ENCODE peak calls at places on chromosomes 13 and 19, in seven cellular contexts. One of them, this sample, is unnamed. For H3K27me3 and H3K36me3, the result is how much of the 10 kb centered on the place peaks cover.

GRCh38 chr13:98889419-98890079 is 88.3 kb downstream of the DOCK9 start:
- DNase-seq in mesendoderm: no peak
- DNase-seq in heart right ventricle: no peak
- DNase-seq in HepG2: no peak
- DNase-seq in HCT116: no peak
- DNase-seq in left ventricle myocardium inferior: no peak
- DNase-seq in trophoblast cell: peak
- DNase-seq in this sample: no peak

GRCh38 chr19:29653398-29653797 is 11.9 kb upstream of the PLEKHF1 start:
- DNase-seq in mesendoderm: no peak
- DNase-seq in heart right ventricle: no peak
- DNase-seq in HepG2: no peak
- DNase-seq in HCT116: no peak
- DNase-seq in left ventricle myocardium inferior: no peak
- DNase-seq in trophoblast cell: no peak
- DNase-seq in this sample: no peak

GRCh38 chr19:13888281-13888680 is 11.3 kb downstream of the NANOS3 start:
- DNase-seq in mesendoderm: no peak
- DNase-seq in heart right ventricle: no peak
- DNase-seq in HepG2: no peak
- DNase-seq in HCT116: no peak
- DNase-seq in left ventricle myocardium inferior: no peak
- DNase-seq in trophoblast cell: no peak
- DNase-seq in this sample: no peak

GRCh38 chr19:53892981-53893325 is 11.0 kb downstream of the PRKCG start:
- DNase-seq in mesendoderm: peak
- DNase-seq in heart right ventricle: no peak
- DNase-seq in HepG2: no peak
- DNase-seq in HCT116: no peak
- DNase-seq in left ventricle myocardium inferior: no peak
- DNase-seq in trophoblast cell: no peak
- DNase-seq in this sample: peak

GRCh38 chr13:94601446-94602431 is at the start of gene GPR180:
- DNase-seq in mesendoderm: peak
- DNase-seq in heart right ventricle: peak
- DNase-seq in HepG2: no peak
- DNase-seq in HCT116: peak
- DNase-seq in left ventricle myocardium inferior: peak
- DNase-seq in trophoblast cell: peak
- DNase-seq in this sample: peak

GRCh38 chr19:1690570-1691307 is 38.3 kb upstream of the TCF3 start:
- DNase-seq in mesendoderm: peak
- DNase-seq in heart right ventricle: no peak
- DNase-seq in HepG2: no peak
- DNase-seq in HCT116: no peak
- DNase-seq in left ventricle myocardium inferior: no peak
- DNase-seq in trophoblast cell: no peak
- DNase-seq in this sample: peak

GRCh38 chr13:100825551-100825950 is 151.0 kb upstream of the TMTC4 start:
- DNase-seq in mesendoderm: no peak
- DNase-seq in heart right ventricle: no peak
- DNase-seq in HepG2: no peak
- DNase-seq in HCT116: no peak
- DNase-seq in left ventricle myocardium inferior: no peak
- DNase-seq in trophoblast cell: no peak
- DNase-seq in this sample: no peak

GRCh38 chr13:71721117-71721516 is 145.9 kb downstream of the DACH1 start:
- DNase-seq in mesendoderm: no peak
- DNase-seq in heart right ventricle: no peak
- DNase-seq in HepG2: no peak
- DNase-seq in HCT116: no peak
- DNase-seq in left ventricle myocardium inferior: no peak
- DNase-seq in trophoblast cell: no peak
- DNase-seq in this sample: no peak

GRCh38 chr19:6521718-6522646 is 8.8 kb upstream of the TNFSF9 start:
- DNase-seq in mesendoderm: peak
- DNase-seq in heart right ventricle: no peak
- DNase-seq in HepG2: no peak
- DNase-seq in HCT116: no peak
- DNase-seq in left ventricle myocardium inferior: no peak
- DNase-seq in trophoblast cell: peak
- DNase-seq in this sample: no peak

GRCh38 chr19:41264581-41265375 is 606 bp downstream of the HNRNPUL1 start:
- DNase-seq in mesendoderm: peak
- DNase-seq in heart right ventricle: peak
- DNase-seq in HepG2: peak
- DNase-seq in HCT116: no peak
- DNase-seq in left ventricle myocardium inferior: peak
- DNase-seq in trophoblast cell: peak
- DNase-seq in this sample: peak

GRCh38 chr13:43831088-43831487 is 44.3 kb upstream of the ENOX1 start:
- DNase-seq in mesendoderm: no peak
- DNase-seq in heart right ventricle: no peak
- DNase-seq in HepG2: no peak
- DNase-seq in HCT116: no peak
- DNase-seq in left ventricle myocardium inferior: no peak
- DNase-seq in trophoblast cell: peak
- DNase-seq in this sample: no peak

GRCh38 chr19:11355160-11356073 is at the start of gene PLPPR2:
- DNase-seq in mesendoderm: peak
- DNase-seq in heart right ventricle: peak
- DNase-seq in HepG2: peak
- DNase-seq in HCT116: peak
- DNase-seq in left ventricle myocardium inferior: peak
- DNase-seq in trophoblast cell: peak
- DNase-seq in this sample: peak

GRCh38 chr19:5193192-5193591 is 147.4 kb downstream of the PTPRS start:
- DNase-seq in mesendoderm: peak
- DNase-seq in heart right ventricle: no peak
- DNase-seq in HepG2: no peak
- DNase-seq in HCT116: no peak
- DNase-seq in left ventricle myocardium inferior: no peak
- DNase-seq in trophoblast cell: peak
- DNase-seq in this sample: peak

GRCh38 chr19:1384478-1385110 is 887 bp downstream of the NDUFS7 start:
- DNase-seq in mesendoderm: no peak
- DNase-seq in heart right ventricle: no peak
- DNase-seq in HepG2: no peak
- DNase-seq in HCT116: no peak
- DNase-seq in left ventricle myocardium inferior: no peak
- DNase-seq in trophoblast cell: peak
- DNase-seq in this sample: no peak

GRCh38 chr19:53907193-53907581 is 1.9 kb upstream of the CACNG7 start:
- DNase-seq in mesendoderm: no peak
- DNase-seq in heart right ventricle: no peak
- DNase-seq in HepG2: no peak
- DNase-seq in HCT116: no peak
- DNase-seq in left ventricle myocardium inferior: no peak
- DNase-seq in trophoblast cell: no peak
- DNase-seq in this sample: no peak

GRCh38 chr13:35600137-35600536 is 123.6 kb upstream of the MAB21L1 start:
- DNase-seq in mesendoderm: no peak
- DNase-seq in heart right ventricle: no peak
- DNase-seq in HepG2: peak
- DNase-seq in HCT116: no peak
- DNase-seq in left ventricle myocardium inferior: no peak
- DNase-seq in trophoblast cell: peak
- DNase-seq in this sample: peak

GRCh38 chr19:12937243-12938053 is 961 bp upstream of the CALR start:
- DNase-seq in mesendoderm: peak
- DNase-seq in heart right ventricle: no peak
- DNase-seq in HepG2: peak
- DNase-seq in HCT116: no peak
- DNase-seq in left ventricle myocardium inferior: no peak
- DNase-seq in trophoblast cell: peak
- DNase-seq in this sample: peak

GRCh38 chr19:37979547-37980082 is 72.6 kb downstream of the SIPA1L3 start:
- DNase-seq in mesendoderm: no peak
- DNase-seq in heart right ventricle: no peak
- DNase-seq in HepG2: peak
- DNase-seq in HCT116: no peak
- DNase-seq in left ventricle myocardium inferior: no peak
- DNase-seq in trophoblast cell: peak
- DNase-seq in this sample: peak

GRCh38 chr19:35858311-35858710 is 1.6 kb downstream of the KIRREL2 start:
- DNase-seq in mesendoderm: no peak
- DNase-seq in heart right ventricle: no peak
- DNase-seq in HepG2: no peak
- DNase-seq in HCT116: no peak
- DNase-seq in left ventricle myocardium inferior: no peak
- DNase-seq in trophoblast cell: no peak
- DNase-seq in this sample: no peak

GRCh38 chr13:63497601-63498000 is 2082.0 kb upstream of the PCDH20 start:
- DNase-seq in mesendoderm: no peak
- DNase-seq in heart right ventricle: no peak
- DNase-seq in HepG2: no peak
- DNase-seq in HCT116: no peak
- DNase-seq in left ventricle myocardium inferior: no peak
- DNase-seq in trophoblast cell: no peak
- DNase-seq in this sample: no peak

GRCh38 chr13:40876020-40876738 is 86.8 kb downstream of the SLC25A15 start:
- DNase-seq in mesendoderm: no peak
- DNase-seq in heart right ventricle: no peak
- DNase-seq in HepG2: no peak
- DNase-seq in HCT116: no peak
- DNase-seq in left ventricle myocardium inferior: no peak
- DNase-seq in trophoblast cell: peak
- DNase-seq in this sample: no peak

GRCh38 chr13:60765700-60766411 is 368.8 kb downstream of the TDRD3 start:
- DNase-seq in mesendoderm: peak
- DNase-seq in heart right ventricle: no peak
- DNase-seq in HepG2: peak
- DNase-seq in HCT116: no peak
- DNase-seq in left ventricle myocardium inferior: no peak
- DNase-seq in trophoblast cell: peak
- DNase-seq in this sample: no peak

DNA sequence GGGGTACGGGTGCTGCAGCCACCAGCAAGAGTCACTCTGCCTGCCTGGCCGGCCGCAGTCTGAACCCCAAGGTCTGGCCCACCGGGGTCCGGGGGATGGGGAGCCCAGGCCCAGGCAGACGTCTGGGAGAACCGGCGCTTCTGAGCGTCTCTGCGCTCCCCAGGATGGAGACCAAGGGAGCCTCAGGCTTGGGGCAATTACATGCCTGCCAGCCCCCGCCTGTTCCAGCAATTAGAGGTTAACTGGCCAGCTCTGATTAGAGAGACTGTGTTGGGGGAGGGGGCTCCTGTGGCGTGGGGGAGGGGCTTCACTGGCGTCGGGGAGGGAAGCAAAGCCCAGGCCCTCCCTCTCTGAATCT is 11.9 kb downstream of the MEIS3 start:
- DNase-seq in mesendoderm: peak
- DNase-seq in heart right ventricle: no peak
- DNase-seq in HepG2: no peak
- DNase-seq in HCT116: no peak
- DNase-seq in left ventricle myocardium inferior: no peak
- DNase-seq in trophoblast cell: no peak
- DNase-seq in this sample: no peak
- H3K27me3 ChIP-seq in mesendoderm: under half
- H3K27me3 ChIP-seq in heart right ventricle: under half
- H3K27me3 ChIP-seq in HepG2: under half
- H3K27me3 ChIP-seq in HCT116: under half
- H3K27me3 ChIP-seq in left ventricle myocardium inferior: half or more
- H3K27me3 ChIP-seq in trophoblast cell: under half
- H3K27me3 ChIP-seq in this sample: under half

GRCh38 chr13:32751340-32751739 is 165.1 kb downstream of the PDS5B start:
- DNase-seq in mesendoderm: no peak
- DNase-seq in heart right ventricle: no peak
- DNase-seq in HepG2: no peak
- DNase-seq in HCT116: no peak
- DNase-seq in left ventricle myocardium inferior: no peak
- DNase-seq in trophoblast cell: no peak
- DNase-seq in this sample: no peak

GRCh38 chr13:32746474-32746873 is 160.2 kb downstream of the PDS5B start:
- DNase-seq in mesendoderm: no peak
- DNase-seq in heart right ventricle: no peak
- DNase-seq in HepG2: no peak
- DNase-seq in HCT116: no peak
- DNase-seq in left ventricle myocardium inferior: no peak
- DNase-seq in trophoblast cell: peak
- DNase-seq in this sample: no peak

GRCh38 chr13:32745509-32745908 is 159.3 kb downstream of the PDS5B start:
- DNase-seq in mesendoderm: peak
- DNase-seq in heart right ventricle: no peak
- DNase-seq in HepG2: peak
- DNase-seq in HCT116: no peak
- DNase-seq in left ventricle myocardium inferior: no peak
- DNase-seq in trophoblast cell: peak
- DNase-seq in this sample: peak

GRCh38 chr13:32752997-32753606 is 166.8 kb downstream of the PDS5B start:
- DNase-seq in mesendoderm: no peak
- DNase-seq in heart right ventricle: no peak
- DNase-seq in HepG2: no peak
- DNase-seq in HCT116: no peak
- DNase-seq in left ventricle myocardium inferior: no peak
- DNase-seq in trophoblast cell: no peak
- DNase-seq in this sample: no peak

GRCh38 chr13:32748305-32748704 is 162.1 kb downstream of the PDS5B start:
- DNase-seq in mesendoderm: no peak
- DNase-seq in heart right ventricle: no peak
- DNase-seq in HepG2: no peak
- DNase-seq in HCT116: no peak
- DNase-seq in left ventricle myocardium inferior: no peak
- DNase-seq in trophoblast cell: no peak
- DNase-seq in this sample: no peak
- H3K36me3 ChIP-seq in mesendoderm: under half
- H3K36me3 ChIP-seq in heart right ventricle: under half
- H3K36me3 ChIP-seq in HepG2: under half
- H3K36me3 ChIP-seq in HCT116: under half
- H3K36me3 ChIP-seq in left ventricle myocardium inferior: under half
- H3K36me3 ChIP-seq in trophoblast cell: under half
- H3K36me3 ChIP-seq in this sample: half or more

GRCh38 chr13:57629391-57629804 is 2.1 kb upstream of the PCDH17 start:
- DNase-seq in mesendoderm: no peak
- DNase-seq in heart right ventricle: peak
- DNase-seq in HepG2: no peak
- DNase-seq in HCT116: no peak
- DNase-seq in left ventricle myocardium inferior: no peak
- DNase-seq in trophoblast cell: no peak
- DNase-seq in this sample: no peak

GRCh38 chr13:57627663-57628062 is 3.9 kb upstream of the PCDH17 start:
- DNase-seq in mesendoderm: no peak
- DNase-seq in heart right ventricle: no peak
- DNase-seq in HepG2: no peak
- DNase-seq in HCT116: no peak
- DNase-seq in left ventricle myocardium inferior: no peak
- DNase-seq in trophoblast cell: peak
- DNase-seq in this sample: peak

GRCh38 chr13:57629821-57630235 is 1.7 kb upstream of the PCDH17 start:
- DNase-seq in mesendoderm: peak
- DNase-seq in heart right ventricle: peak
- DNase-seq in HepG2: no peak
- DNase-seq in HCT116: no peak
- DNase-seq in left ventricle myocardium inferior: peak
- DNase-seq in trophoblast cell: peak
- DNase-seq in this sample: no peak

GRCh38 chr13:57624565-57625435 is 6.7 kb upstream of the PCDH17 start:
- DNase-seq in mesendoderm: peak
- DNase-seq in heart right ventricle: peak
- DNase-seq in HepG2: peak
- DNase-seq in HCT116: no peak
- DNase-seq in left ventricle myocardium inferior: no peak
- DNase-seq in trophoblast cell: peak
- DNase-seq in this sample: peak
- H3K27ac ChIP-seq in mesendoderm: no peak
- H3K27ac ChIP-seq in heart right ventricle: no peak
- H3K27ac ChIP-seq in HepG2: no peak
- H3K27ac ChIP-seq in HCT116: no peak
- H3K27ac ChIP-seq in left ventricle myocardium inferior: no peak
- H3K27ac ChIP-seq in trophoblast cell: no peak
- H3K27ac ChIP-seq in this sample: no peak

GRCh38 chr13:87675851-87676250 is 4.7 kb downstream of the SLITRK5 start:
- DNase-seq in mesendoderm: no peak
- DNase-seq in heart right ventricle: no peak
- DNase-seq in HepG2: no peak
- DNase-seq in HCT116: no peak
- DNase-seq in left ventricle myocardium inferior: no peak
- DNase-seq in trophoblast cell: no peak
- DNase-seq in this sample: no peak
- H3K27me3 ChIP-seq in mesendoderm: under half
- H3K27me3 ChIP-seq in heart right ventricle: half or more
- H3K27me3 ChIP-seq in HepG2: half or more
- H3K27me3 ChIP-seq in HCT116: under half
- H3K27me3 ChIP-seq in left ventricle myocardium inferior: half or more
- H3K27me3 ChIP-seq in trophoblast cell: half or more
- H3K27me3 ChIP-seq in this sample: under half

This sample was measured in SJCRH30.